ENCODE peak calls at places on chromosomes 13 and 19, in six cellular contexts. F is A549, O is gastrocnemius medialis, L is body of pancreas, J is esophagus muscularis mucosa, P is NB4. A is an unnamed sample.

GRCh38 chr19:3359850-3360493 is 6.4 kb upstream of the NFIC start:
- DNase-seq in P (peak), J (no peak), L (peak), F (no peak), O (no peak), A (no peak)

GRCh38 chr19:8446055-8446709 is 1.4 kb downstream of the HNRNPM start:
- DNase-seq in L (no peak), O (no peak), P (no peak), F (no peak), J (no peak), A (peak)

GRCh38 chr19:8004723-8005513 is 523 bp downstream of the ELAVL1 start:
- DNase-seq in J (no peak), F (no peak), O (no peak), P (peak), L (no peak), A (no peak)

GRCh38 chr19:55297267-55297666 is 13.5 kb downstream of the BRSK1 start:
- DNase-seq in O (no peak), J (no peak), F (no peak), L (no peak), P (no peak), A (no peak)

GRCh38 chr19:13934785-13935109 is 3.5 kb downstream of the PODNL1 start:
- DNase-seq in P (no peak), F (no peak), J (no peak), O (no peak), L (no peak), A (no peak)

GRCh38 chr19:18340990-18341868 is 831 bp downstream of the PGPEP1 start:
- DNase-seq in L (peak), P (peak), J (no peak), F (no peak), O (no peak), A (peak)

GRCh38 chr13:41854758-41855157 is 106.2 kb downstream of the VWA8 start:
- DNase-seq in F (no peak), O (no peak), L (no peak), P (no peak), J (no peak), A (no peak)

GRCh38 chr19:43660301-43660700 is 9.7 kb downstream of the PLAUR start:
- DNase-seq in L (no peak), O (no peak), J (no peak), P (no peak), F (no peak), A (no peak)

GRCh38 chr13:79771493-79771892 is 290.5 kb downstream of the NDFIP2 start:
- DNase-seq in O (no peak), F (no peak), L (no peak), J (no peak), P (no peak), A (no peak)

GRCh38 chr13:59677966-59678814 is 485.5 kb downstream of the DIAPH3 start:
- DNase-seq in J (no peak), O (no peak), L (peak), P (peak), F (peak), A (no peak)

GRCh38 chr19:18202759-18203407 is 959 bp downstream of the RAB3A start:
- DNase-seq in L (no peak), J (no peak), O (no peak), P (peak), F (no peak), A (peak)

GRCh38 chr19:42076375-42076944 is 494 bp downstream of the ZNF574 start:
- DNase-seq in F (no peak), J (no peak), P (peak), O (no peak), L (no peak), A (no peak)

GRCh38 chr13:72004236-72004635 is 137.2 kb upstream of the DACH1 start:
- DNase-seq in P (no peak), F (no peak), J (no peak), L (no peak), O (no peak), A (no peak)

GRCh38 chr13:112826565-112826964 is 136.7 kb downstream of the ATP11A start:
- DNase-seq in P (no peak), F (no peak), L (no peak), O (no peak), J (no peak), A (peak)

GRCh38 chr19:23822735-23823134 is 64.0 kb upstream of the ZNF681 start:
- DNase-seq in J (no peak), L (no peak), P (no peak), O (no peak), F (no peak), A (no peak)

GRCh38 chr13:95367309-95367843 is 66.1 kb upstream of the ABCC4 start:
- DNase-seq in O (no peak), J (no peak), F (no peak), P (peak), L (no peak), A (peak)

GRCh38 chr19:48491793-48492123 is 19.9 kb downstream of the LMTK3 start:
- DNase-seq in F (no peak), P (no peak), O (no peak), J (no peak), L (peak), A (no peak)

GRCh38 chr19:48490980-48491792 is 20.4 kb downstream of the LMTK3 start:
- DNase-seq in J (no peak), P (peak), O (no peak), F (peak), L (peak), A (no peak)

GRCh38 chr19:48495391-48495790 is 16.2 kb downstream of the LMTK3 start:
- DNase-seq in P (peak), O (no peak), L (no peak), F (no peak), J (no peak), A (no peak)

GRCh38 chr19:48493718-48494515 is 17.7 kb downstream of the LMTK3 start:
- DNase-seq in F (no peak), L (peak), J (no peak), O (no peak), P (no peak), A (no peak)

GRCh38 chr19:48492925-48493717 is 18.5 kb downstream of the LMTK3 start:
- DNase-seq in P (peak), F (peak), O (peak), L (peak), J (peak), A (peak)
- TF ChIP-seq POLR2A in P (no peak), F (peak), O (peak), L (peak), J (peak), A (peak)

GRCh38 chr13:110705826-110706569 is at the start of gene CARS2:
- DNase-seq in L (peak), J (peak), P (peak), O (peak), F (peak), A (peak)
- TF ChIP-seq POLR2A in L (peak), J (peak), P (peak), O (peak), F (peak), A (no peak)

GRCh38 chr19:46787331-46788100 is 878 bp downstream of the SLC1A5 start:
- DNase-seq in O (peak), F (peak), L (peak), P (peak), J (peak), A (peak)
- TF ChIP-seq POLR2A in O (no peak), F (no peak), L (peak), P (peak), J (no peak), A (no peak)

DNA sequence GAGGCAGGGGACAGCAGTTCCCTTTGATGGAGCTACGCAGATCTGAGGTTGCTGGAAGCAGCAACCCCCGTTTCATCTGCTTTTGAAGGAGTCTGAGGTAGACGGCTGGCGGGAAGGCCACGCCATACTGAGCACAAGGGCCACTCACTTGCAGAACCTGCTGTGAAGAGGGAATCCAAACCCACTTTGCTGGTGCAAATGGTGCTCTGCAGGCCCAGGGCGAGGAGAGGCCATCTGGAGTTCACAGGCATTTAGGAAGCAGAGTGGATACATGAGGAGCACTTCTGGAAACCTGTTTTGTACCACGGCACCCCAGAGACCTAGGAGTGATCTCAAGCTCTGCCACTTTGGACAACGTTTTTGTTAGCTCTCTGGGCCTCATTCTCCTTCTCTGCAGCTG is 227.8 kb downstream of the UQCRFS1 start:
- DNase-seq in J (no peak), L (no peak), O (no peak), P (no peak), F (no peak), A (no peak)
- TF ChIP-seq POLR2A in J (no peak), L (no peak), O (no peak), P (no peak), F (no peak), A (no peak)

GRCh38 chr19:47273313-47274070 is 1.2 kb upstream of the INAFM1 start:
- DNase-seq in L (peak), P (peak), O (peak), F (peak), J (peak), A (peak)

GRCh38 chr19:47275866-47276461 is 1.3 kb downstream of the INAFM1 start:
- DNase-seq in O (no peak), L (no peak), J (peak), P (peak), F (no peak), A (peak)

GRCh38 chr19:47272448-47273312 is 2.0 kb upstream of the INAFM1 start:
- DNase-seq in P (peak), L (peak), F (no peak), O (no peak), J (peak), A (peak)

GRCh38 chr19:47274071-47274890 is at the start of gene INAFM1:
- DNase-seq in F (peak), J (peak), P (peak), L (peak), O (peak), A (peak)

GRCh38 chr19:47274891-47275865 is 493 bp downstream of the INAFM1 start:
- DNase-seq in F (no peak), O (no peak), P (no peak), L (no peak), J (no peak), A (peak)
- TF ChIP-seq POLR2A in F (no peak), O (no peak), P (no peak), L (no peak), J (no peak), A (no peak)

GRCh38 chr19:11814707-11815050 is 606 bp downstream of the ZNF440 start:
- DNase-seq in J (no peak), L (no peak), F (no peak), O (no peak), P (peak), A (no peak)

GRCh38 chr19:11813801-11814706 is at the start of gene ZNF440:
- DNase-seq in O (peak), J (peak), P (peak), L (peak), F (no peak), A (peak)
- TF ChIP-seq POLR2A in O (peak), J (peak), P (peak), L (peak), F (no peak), A (peak)

DNA sequence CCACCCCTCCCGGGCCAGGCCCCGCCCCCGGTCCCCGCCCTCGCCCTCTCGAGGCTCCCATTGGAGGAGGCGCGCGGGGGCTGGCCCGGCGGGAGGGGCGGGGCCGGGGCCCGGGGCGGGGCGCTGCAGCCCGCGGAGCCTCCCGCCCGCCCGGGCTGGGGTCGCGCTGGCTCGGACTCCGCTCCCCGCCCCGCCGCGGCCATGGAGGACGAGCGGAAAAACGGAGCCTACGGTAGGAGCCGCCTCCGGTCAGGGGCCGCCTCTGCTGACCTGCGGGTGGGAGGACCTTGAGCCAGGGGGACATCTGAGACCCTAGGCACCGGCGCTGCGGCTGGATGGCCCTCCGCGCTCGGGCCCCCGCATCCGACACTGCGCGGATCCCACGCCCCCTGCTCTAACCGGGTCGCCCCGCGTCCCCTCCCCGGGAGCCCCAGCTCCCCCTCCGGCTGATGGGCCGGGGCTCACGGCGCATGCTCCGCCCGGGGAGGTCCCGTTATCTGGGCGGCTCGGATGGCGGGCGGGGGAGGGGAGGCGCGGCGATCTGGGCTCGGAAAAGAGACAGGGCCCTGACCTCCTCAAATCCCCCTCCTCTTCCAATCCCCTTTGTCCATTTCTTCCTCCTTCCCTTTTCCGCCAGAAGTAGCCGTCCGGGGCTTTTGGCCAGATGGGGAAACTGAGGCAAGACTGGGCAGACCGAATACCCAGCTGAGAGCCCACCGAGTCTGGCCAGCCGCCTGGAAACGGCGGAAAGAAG is 15.4 kb upstream of the AP1M2 start:
- DNase-seq in F (peak), O (peak), J (peak), L (peak), P (peak), A (peak)
- TF ChIP-seq POLR2A in F (no peak), O (peak), J (no peak), L (peak), P (peak), A (no peak)

GRCh38 chr13:27404680-27405079 is 19.7 kb upstream of the GTF3A start:
- DNase-seq in O (no peak), P (no peak), L (peak), F (no peak), J (no peak), A (no peak)
- TF ChIP-seq POLR2A in O (no peak), P (no peak), L (peak), F (no peak), J (no peak), A (no peak)

GRCh38 chr13:32587014-32587773 is 942 bp downstream of the PDS5B start:
- DNase-seq in L (peak), P (peak), F (peak), O (peak), J (no peak), A (peak)
- TF ChIP-seq POLR2A in L (peak), P (no peak), F (no peak), O (no peak), J (no peak), A (no peak)

A was measured in sigmoid colon.